ENCODE peak calls at places on chromosomes 1 and 21, in four cellular contexts. M is A549, C is K562, Z is GM12878. V is an unnamed sample.

GRCh38 chr1:19918057-19918456 is 5.4 kb downstream of the PLA2G2E start:
- DNase-seq in C (peak; percentile 86), M (peak; percentile 64), Z (peak; percentile 33), V (peak; percentile 74)

GRCh38 chr1:196181594-196181878 is 426.7 kb downstream of the KCNT2 start:
- DNase-seq in M (no peak), C (no peak), Z (no peak), V (no peak)

GRCh38 chr1:6358757-6359567 is 34.6 kb downstream of the ACOT7 start:
- DNase-seq in Z (no peak), C (peak; percentile 43), M (no peak), V (no peak)

GRCh38 chr1:222877854-222878253 is 63.0 kb downstream of the DISP1 start:
- DNase-seq in M (no peak), Z (no peak), C (peak; percentile 18), V (peak; percentile 72)

GRCh38 chr1:113905435-113905861 is 322 bp downstream of the DCLRE1B start:
- DNase-seq in Z (no peak), C (peak; percentile 47), M (no peak), V (peak; percentile 15)

GRCh38 chr21:25750085-25750484 is 15.3 kb downstream of the GABPA start:
- DNase-seq in C (no peak), Z (no peak), M (no peak), V (no peak)

GRCh38 chr1:22685675-22686074 is 25.0 kb upstream of the EPHB2 start:
- DNase-seq in C (no peak), M (no peak), Z (no peak), V (no peak)

GRCh38 chr1:167720965-167721616 is 691 bp upstream of the MPZL1 start:
- DNase-seq in C (no peak), M (peak; percentile 75), Z (no peak), V (peak; percentile 49)

GRCh38 chr1:231596337-231596791 is 30.2 kb upstream of the DISC1 start:
- DNase-seq in M (no peak), Z (no peak), C (no peak), V (no peak)

GRCh38 chr1:114315601-114316000 is 161.9 kb upstream of the SYT6 start:
- DNase-seq in C (no peak), Z (no peak), M (no peak), V (no peak)

GRCh38 chr21:45839274-45839673 is 142.3 kb upstream of the COL6A1 start:
- DNase-seq in M (no peak), C (no peak), Z (no peak), V (no peak)

GRCh38 chr1:100734716-100735115 is 15.2 kb downstream of the VCAM1 start:
- DNase-seq in C (no peak), Z (no peak), M (peak; percentile 23), V (no peak)

GRCh38 chr1:23079025-23079424 is 59.8 kb downstream of the KDM1A start:
- DNase-seq in Z (no peak), M (no peak), C (no peak), V (no peak)

GRCh38 chr1:13605159-13605558 is 21.5 kb downstream of the PDPN start:
- DNase-seq in C (no peak), M (peak; percentile 13), Z (no peak), V (no peak)

GRCh38 chr1:181423301-181423918 is 59.9 kb upstream of the CACNA1E start:
- DNase-seq in Z (no peak), C (peak; percentile 51), M (peak; percentile 51), V (peak; percentile 27)

GRCh38 chr1:64539808-64540207 is 69.9 kb downstream of the CACHD1 start:
- DNase-seq in M (no peak), C (no peak), Z (no peak), V (no peak)

GRCh38 chr1:85361106-85361505 is 84.7 kb upstream of the BCL10 start:
- DNase-seq in Z (no peak), M (no peak), C (no peak), V (peak; percentile 10)

GRCh38 chr1:42312576-42313212 is 22.3 kb downstream of the FOXJ3 start:
- DNase-seq in Z (no peak), C (no peak), M (no peak), V (no peak)

GRCh38 chr21:25385912-25386474 is 221.3 kb downstream of the MRPL39 start:
- DNase-seq in M (peak; percentile 57), Z (no peak), C (peak; percentile 50), V (peak; percentile 72)

GRCh38 chr1:156014829-156015228 is 5.9 kb downstream of the SSR2 start:
- DNase-seq in Z (no peak), M (no peak), C (no peak), V (no peak)

GRCh38 chr1:70085451-70085850 is 119.9 kb downstream of the LRRC40 start:
- DNase-seq in C (no peak), Z (no peak), M (no peak), V (no peak)

GRCh38 chr1:51607676-51608075 is 9.2 kb upstream of the OSBPL9 start:
- DNase-seq in C (no peak), M (no peak), Z (no peak), V (no peak)

GRCh38 chr1:160082487-160082886 is 1.1 kb downstream of the KCNJ9 start:
- DNase-seq in M (no peak), Z (no peak), C (no peak), V (no peak)

GRCh38 chr1:40706626-40707025 is 15.1 kb downstream of the NFYC start:
- DNase-seq in Z (no peak), C (no peak), M (no peak), V (no peak)

GRCh38 chr1:60848583-60849188 is 233.7 kb upstream of the NFIA start:
- DNase-seq in Z (no peak), C (no peak), M (peak; percentile 32), V (no peak)

GRCh38 chr1:63901094-63901493 is 127.3 kb downstream of the ROR1 start:
- DNase-seq in Z (no peak), M (no peak), C (no peak), V (no peak)

GRCh38 chr1:117615474-117615873 is 9.6 kb downstream of the TENT5C start:
- DNase-seq in C (no peak), Z (no peak), M (no peak), V (no peak)

GRCh38 chr1:188359315-188359714 is 1530.6 kb downstream of the PLA2G4A start:
- DNase-seq in Z (no peak), C (no peak), M (no peak), V (no peak)

GRCh38 chr21:31340499-31340898 is 3.6 kb downstream of the TIAM1 start:
- DNase-seq in C (no peak), M (no peak), Z (no peak), V (no peak)

DNA sequence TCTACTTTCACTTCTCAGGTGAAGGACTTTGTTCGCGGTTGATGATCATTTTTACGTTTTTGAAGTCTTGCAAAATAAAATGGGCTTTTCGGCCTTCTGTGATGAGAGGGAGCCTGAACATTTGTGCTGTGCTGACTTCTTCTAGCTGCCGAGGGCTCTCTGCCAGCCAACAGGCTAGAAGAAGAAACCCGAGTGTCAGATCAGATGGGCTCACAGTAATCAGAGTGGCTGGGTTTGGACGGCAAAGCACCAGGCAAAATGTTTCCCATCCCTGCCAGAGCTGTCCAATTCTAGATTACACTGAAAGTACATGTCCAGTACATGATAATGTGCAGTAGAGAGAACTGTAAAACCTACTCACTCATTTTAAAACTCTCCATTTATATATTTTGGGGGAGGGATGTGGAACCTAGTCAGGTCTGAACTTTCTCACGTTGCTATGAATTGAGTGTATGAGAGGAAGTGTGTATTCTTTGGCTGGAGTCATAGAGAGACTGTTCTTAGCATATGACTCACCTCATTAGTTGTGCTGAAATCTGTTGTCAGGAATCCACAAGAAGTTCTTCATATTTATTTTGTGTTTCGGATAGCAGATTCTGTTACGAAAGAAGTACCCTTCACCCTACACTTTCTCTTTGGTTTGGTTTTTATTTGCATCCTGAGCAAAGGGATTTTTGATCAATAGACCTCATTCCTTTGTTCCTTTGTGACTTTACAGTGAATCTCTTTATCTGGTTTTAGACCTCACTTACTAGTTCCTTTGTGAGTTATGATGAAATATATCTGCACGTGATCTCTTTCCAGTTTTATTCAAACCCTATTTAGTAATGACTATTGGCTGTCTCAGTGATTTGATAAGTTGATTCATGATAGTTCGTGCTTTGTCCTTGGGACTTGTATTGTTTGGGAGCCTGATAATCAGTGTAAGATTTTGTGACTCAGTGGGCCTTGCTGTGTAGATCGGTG is 4.8 kb downstream of the ATP1A1 start:
- DNase-seq in C (no peak), M (peak; percentile 45), Z (peak; percentile 96), V (peak; percentile 79)
- TF ChIP-seq POLR2AphosphoS2 in C (no peak), M (no peak), Z (peak; percentile 20), V (peak; percentile 85)

GRCh38 chr21:17789085-17789484 is 30.1 kb downstream of the C21orf91 start:
- DNase-seq in C (no peak), Z (no peak), M (no peak), V (no peak)
- TF ChIP-seq POLR2AphosphoS2 in C (no peak), Z (no peak), M (no peak), V (no peak)

GRCh38 chr21:17334478-17334877 is 178.4 kb upstream of the CXADR start:
- DNase-seq in C (no peak), Z (no peak), M (no peak), V (no peak)
- TF ChIP-seq POLR2AphosphoS2 in C (no peak), Z (no peak), M (no peak), V (no peak)

DNA sequence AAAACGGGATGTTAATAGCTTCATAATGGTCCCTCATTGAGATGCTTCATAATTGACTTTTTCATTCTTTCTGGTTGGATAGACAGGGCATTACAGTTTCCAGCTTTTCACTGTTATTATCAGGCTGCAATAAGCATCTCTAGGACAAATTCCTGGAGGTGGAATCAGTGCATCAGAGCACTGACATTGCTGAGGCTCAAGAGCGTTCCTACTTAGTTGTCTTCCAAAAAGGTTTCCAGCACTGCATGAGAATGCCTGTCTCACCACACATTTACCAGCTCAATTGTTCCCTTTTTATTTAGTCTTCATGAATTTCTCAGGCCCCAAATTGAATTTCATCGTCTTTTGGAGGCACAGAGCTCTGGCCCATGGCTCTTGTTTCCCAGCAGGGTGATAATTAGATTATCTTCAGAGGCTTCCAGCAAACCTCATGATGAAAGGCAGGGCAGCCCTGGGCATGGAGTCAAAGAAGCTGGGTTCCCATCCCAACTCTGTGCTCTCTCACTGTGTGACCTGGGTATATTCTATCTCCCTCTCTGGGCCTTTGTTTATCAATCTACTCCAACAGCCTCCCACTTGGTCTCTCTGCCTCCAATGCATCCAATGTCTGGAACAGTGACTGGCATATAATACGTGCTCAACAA is 451.4 kb downstream of the PTPRU start:
- DNase-seq in Z (no peak), C (no peak), M (no peak), V (no peak)
- TF ChIP-seq POLR2AphosphoS2 in Z (no peak), C (no peak), M (no peak), V (no peak)

GRCh38 chr1:238191161-238191560 is 300.4 kb upstream of the ZP4 start:
- DNase-seq in C (no peak), M (no peak), Z (no peak), V (no peak)
- TF ChIP-seq POLR2AphosphoS2 in C (no peak), M (no peak), Z (no peak), V (no peak)

GRCh38 chr1:37949524-37950152 is 2.8 kb upstream of the INPP5B start:
- DNase-seq in Z (no peak), M (no peak), C (no peak), V (no peak)
- TF ChIP-seq POLR2AphosphoS2 in Z (no peak), M (no peak), C (no peak), V (no peak)

GRCh38 chr1:44283524-44284173 is 70.4 kb downstream of the DMAP1 start:
- DNase-seq in C (no peak), Z (no peak), M (peak; percentile 37), V (peak; percentile 99)
- TF ChIP-seq POLR2AphosphoS2 in C (no peak), Z (no peak), M (no peak), V (no peak)

V was measured in HepG2.